ENCODE peak calls at places on chromosomes 4 and X, in five cellular contexts. V is K562, I is GM12878, L is HepG2, P is H1. Y is an unnamed sample.

GRCh38 chr4:8345946-8346814 is 76.6 kb downstream of the HTRA3 start:
- DNase-seq in V (no peak), I (no peak), L (no peak), P (no peak), Y (no peak)

GRCh38 chr4:155974957-155975356 is 21.3 kb upstream of the CTSO start:
- DNase-seq in V (no peak), I (no peak), L (no peak), P (no peak), Y (no peak)

GRCh38 chr4:37758226-37758625 is 68.3 kb upstream of the PGM2 start:
- DNase-seq in V (no peak), I (no peak), L (peak; percentile 44), P (no peak), Y (no peak)

GRCh38 chr4:21113496-21114213 is 413.4 kb downstream of the PACRGL start:
- DNase-seq in V (no peak), I (no peak), L (no peak), P (no peak), Y (no peak)

GRCh38 chr4:174080361-174080760 is 203.1 kb downstream of the FBXO8 start:
- DNase-seq in V (no peak), I (no peak), L (no peak), P (no peak), Y (no peak)

GRCh38 chrX:135528274-135528673 is 7.8 kb downstream of the INTS6L start:
- DNase-seq in V (no peak), I (no peak), L (no peak), P (no peak), Y (no peak)

GRCh38 chr4:123545569-123546122 is 149.1 kb downstream of the SPRY1 start:
- DNase-seq in V (no peak), I (no peak), L (peak; percentile 43), P (no peak), Y (peak; percentile 11)

GRCh38 chr4:186912606-186913005 is 188.9 kb upstream of the FAT1 start:
- DNase-seq in V (no peak), I (no peak), L (no peak), P (no peak), Y (no peak)

GRCh38 chr4:138736362-138736761 is 279.2 kb upstream of the NOCT start:
- DNase-seq in V (no peak), I (no peak), L (no peak), P (no peak), Y (no peak)

GRCh38 chr4:93834371-93835066 is 6.0 kb downstream of the ATOH1 start:
- DNase-seq in V (no peak), I (no peak), L (no peak), P (peak; percentile 79), Y (peak; percentile 77)
- TF ChIP-seq EZH2 in V (no peak), I (no peak), L (no peak), P (peak; percentile 52), Y (peak; percentile 76)

GRCh38 chrX:100658936-100659335 is 14.9 kb downstream of the SRPX2 start:
- DNase-seq in V (no peak), I (no peak), L (no peak), P (no peak), Y (no peak)

GRCh38 chrX:100649550-100650356 is 5.8 kb downstream of the SRPX2 start:
- DNase-seq in V (no peak), I (no peak), L (peak; percentile 90), P (no peak), Y (no peak)

GRCh38 chrX:100650841-100651240 is 6.8 kb downstream of the SRPX2 start:
- DNase-seq in V (no peak), I (no peak), L (no peak), P (no peak), Y (no peak)

GRCh38 chrX:100652266-100652665 is 8.3 kb downstream of the SRPX2 start:
- DNase-seq in V (no peak), I (no peak), L (no peak), P (no peak), Y (no peak)

GRCh38 chrX:100654256-100654655 is 10.3 kb downstream of the SRPX2 start:
- DNase-seq in V (peak; percentile 8), I (no peak), L (no peak), P (no peak), Y (peak; percentile 60)
- TF ChIP-seq CREB1 in V (no peak), I (no peak), L (no peak), P (no peak), Y (no peak)

GRCh38 chr4:577499-578450 is 1.7 kb upstream of the TMEM271 start:
- DNase-seq in V (no peak), I (no peak), L (peak; percentile 18), P (peak; percentile 70), Y (peak; percentile 81)
- TF ChIP-seq EZH2 in V (no peak), I (no peak), L (no peak), P (peak; percentile 86), Y (peak; percentile 53)

GRCh38 chrX:51496501-51497291 is at the start of gene NUDT11:
- DNase-seq in V (peak; percentile 44), I (no peak), L (no peak), P (peak; percentile 73), Y (peak; percentile 79)
- TF ChIP-seq CREB1 in V (no peak), I (no peak), L (no peak), P (peak; percentile 4), Y (no peak)

GRCh38 chr4:93828332-93828829 is at the start of gene ATOH1:
- DNase-seq in V (no peak), I (no peak), L (no peak), P (no peak), Y (peak; percentile 97)
- TF ChIP-seq EZH2 in V (no peak), I (no peak), L (no peak), P (no peak), Y (no peak)

GRCh38 chr4:100949350-100949935 is 397.9 kb downstream of the PPP3CA start:
- DNase-seq in V (no peak), I (no peak), L (no peak), P (no peak), Y (no peak)
- TF ChIP-seq CREB1 in V (no peak), I (no peak), L (no peak), P (no peak), Y (no peak)

DNA sequence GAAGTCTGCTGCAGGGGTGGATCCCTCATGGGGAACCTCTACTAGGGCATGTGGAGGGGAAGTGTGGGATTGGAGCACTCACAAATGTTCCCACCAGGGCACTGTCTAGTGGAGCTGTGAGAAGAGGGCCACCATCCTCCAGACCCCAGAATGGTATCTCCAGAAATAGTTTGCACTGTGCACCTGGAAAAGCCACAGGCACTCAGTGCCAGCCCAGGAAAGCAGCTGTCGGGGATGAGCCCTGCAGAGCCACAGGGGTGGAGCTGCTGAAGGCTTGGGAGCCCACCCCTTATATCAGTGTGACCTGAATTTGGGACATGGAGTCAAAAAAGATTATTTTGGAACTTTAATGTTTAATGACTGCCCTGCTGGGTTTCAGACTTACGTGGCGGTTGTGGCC is 25.0 kb upstream of the LDOC1 start:
- DNase-seq in V (no peak), I (no peak), L (no peak), P (no peak), Y (no peak)
- TF ChIP-seq EZH2 in V (no peak), I (no peak), L (no peak), P (no peak), Y (no peak)

GRCh38 chr4:114659386-114660008 is 60.9 kb downstream of the UGT8 start:
- DNase-seq in V (peak; percentile 59), I (peak; percentile 32), L (peak; percentile 42), P (peak; percentile 54), Y (peak; percentile 90)
- TF ChIP-seq CREB1 in V (no peak), I (peak; percentile 13), L (no peak), P (no peak), Y (no peak)